ENCODE peak calls at places on chromosomes 1 and 21, in ten cellular contexts. C is activated CD8-positive, alpha-beta memory T cell treated with anti-CD3 and anti-CD28 coated beads for 1 hour; A is fibroblast of pulmonary artery; G is NCI-H2171 treated with DMSO at 0.1 percent for 48 hours; E is EL; V is HFFc6; Q is NCI-H510A treated with DMSO at 0.1 percent for 48 hours; Z is NCI-H1105; Y is K562; X is psoas muscle. F is an unnamed sample.

GRCh38 chr1:221699582-221700519 is 42.0 kb downstream of the DUSP10 start:
- DNase-seq in Z (no peak), Q (no peak), C (no peak), G (no peak), Y (no peak), E (peak; percentile 67), A (peak; percentile 25), X (no peak), V (peak; percentile 63), F (no peak)

GRCh38 chr1:76881726-76882125 is 14.4 kb downstream of the ST6GALNAC5 start:
- DNase-seq in E (peak; percentile 65), Z (no peak), Y (no peak), C (no peak), V (peak; percentile 5), Q (no peak), G (no peak), X (no peak), A (no peak), F (no peak)

GRCh38 chr1:25732821-25733220 is 67.2 kb upstream of the SELENON start:
- DNase-seq in V (no peak), A (no peak), E (no peak), Z (no peak), C (no peak), X (no peak), G (no peak), Y (no peak), Q (no peak), F (peak; percentile 29)

GRCh38 chr21:46325073-46325912 is 1.3 kb downstream of the PCNT start:
- DNase-seq in Y (peak; percentile 87), X (peak; percentile 68), V (peak; percentile 41), Z (peak; percentile 23), E (peak; percentile 54), A (peak; percentile 56), G (peak; percentile 66), C (peak; percentile 8), Q (peak; percentile 45), F (no peak)

GRCh38 chr1:84298336-84298687 is 3.2 kb upstream of the SAMD13 start:
- DNase-seq in A (peak; percentile 35), C (peak; percentile 10), E (peak; percentile 55), Z (peak; percentile 24), Y (peak; percentile 79), X (peak; percentile 83), G (peak; percentile 38), V (no peak), Q (peak; percentile 59), F (peak; percentile 82)

GRCh38 chr1:103514920-103515503 is 10.5 kb upstream of the RNPC3 start:
- DNase-seq in Q (peak; percentile 40), X (no peak), E (peak; percentile 63), Z (peak; percentile 32), V (peak; percentile 62), G (peak; percentile 35), A (peak; percentile 80), Y (peak; percentile 23), C (no peak), F (no peak)

GRCh38 chr21:41316200-41316599 is 401 bp upstream of the FAM3B start:
- DNase-seq in Y (no peak), C (no peak), G (no peak), V (no peak), A (no peak), Z (no peak), Q (no peak), X (no peak), E (no peak), F (no peak)

GRCh38 chr1:162145280-162145965 is 75.9 kb downstream of the NOS1AP start:
- DNase-seq in Y (no peak), A (no peak), X (no peak), C (no peak), Z (no peak), G (peak; percentile 38), E (no peak), Q (peak; percentile 70), V (no peak), F (no peak)

GRCh38 chr1:13749543-13750307 is 49.7 kb downstream of the PRDM2 start:
- DNase-seq in Z (no peak), Y (peak; percentile 78), Q (peak; percentile 78), V (peak; percentile 27), C (no peak), A (peak; percentile 52), X (peak; percentile 87), E (peak; percentile 57), G (peak; percentile 14), F (peak; percentile 93)

GRCh38 chr1:200535605-200536004 is 84.9 kb downstream of the KIF14 start:
- DNase-seq in Q (no peak), C (no peak), X (no peak), E (peak; percentile 25), V (peak; percentile 48), A (peak; percentile 17), G (peak; percentile 46), Y (peak; percentile 32), Z (no peak), F (no peak)

GRCh38 chr21:25639922-25640670 is 1.0 kb downstream of the JAM2 start:
- DNase-seq in Q (no peak), C (no peak), X (peak; percentile 65), Z (peak; percentile 1), A (no peak), V (no peak), G (peak; percentile 28), Y (no peak), E (peak; percentile 21), F (peak; percentile 78)

GRCh38 chr1:39509360-39510009 is 18.0 kb downstream of the BMP8A start:
- DNase-seq in G (no peak), E (peak; percentile 44), C (no peak), Y (no peak), X (peak; percentile 67), Z (no peak), Q (no peak), A (peak; percentile 64), V (no peak), F (peak; percentile 83)

GRCh38 chr1:12275370-12275769 is 45.5 kb downstream of the VPS13D start:
- DNase-seq in V (no peak), E (peak; percentile 23), A (peak; percentile 41), Z (no peak), C (peak; percentile 19), X (peak; percentile 64), Q (no peak), G (no peak), Y (peak; percentile 67), F (no peak)

GRCh38 chr21:25964009-25964408 is 206.6 kb downstream of the APP start:
- DNase-seq in X (no peak), Z (no peak), E (no peak), V (no peak), G (no peak), C (no peak), Q (no peak), Y (no peak), A (peak; percentile 56), F (no peak)

GRCh38 chr21:24456358-24456757 is 1150.9 kb downstream of the MRPL39 start:
- DNase-seq in Q (no peak), G (no peak), E (no peak), Z (no peak), Y (no peak), X (no peak), C (no peak), V (no peak), A (peak; percentile 2), F (no peak)

GRCh38 chr1:203765029-203765837 is at the start of gene LAX1:
- DNase-seq in Q (no peak), G (no peak), Y (no peak), X (no peak), C (peak; percentile 53), V (no peak), Z (no peak), E (no peak), A (no peak), F (no peak)

GRCh38 chr21:31857096-31857495 is 15.7 kb upstream of the HUNK start:
- DNase-seq in C (no peak), Q (no peak), X (no peak), G (no peak), A (no peak), E (no peak), Y (no peak), V (no peak), Z (no peak), F (no peak)

GRCh38 chr21:45432575-45433255 is 27.8 kb downstream of the COL18A1 start:
- DNase-seq in C (no peak), E (peak; percentile 14), G (no peak), X (no peak), Q (no peak), A (peak; percentile 51), Y (no peak), V (peak; percentile 41), Z (no peak), F (no peak)

GRCh38 chr1:98940680-98941079 is 64.0 kb downstream of the PLPPR5 start:
- DNase-seq in X (no peak), Q (no peak), Y (no peak), C (no peak), A (peak; percentile 45), G (no peak), V (peak; percentile 33), E (peak; percentile 83), Z (no peak), F (no peak)

GRCh38 chr1:10444248-10444647 is 5.6 kb upstream of the CORT start:
- DNase-seq in A (no peak), Z (no peak), X (no peak), E (no peak), Y (no peak), Q (no peak), G (no peak), C (no peak), V (no peak), F (no peak)

GRCh38 chr1:206655471-206655882 is 20.1 kb downstream of the DYRK3 start:
- DNase-seq in Y (no peak), V (no peak), A (no peak), X (no peak), G (peak; percentile 70), Z (peak; percentile 76), C (no peak), Q (no peak), E (no peak), F (no peak)

GRCh38 chr1:23422313-23422877 is 2.2 kb downstream of the TCEA3 start:
- DNase-seq in X (peak; percentile 80), Z (no peak), C (no peak), A (peak; percentile 82), E (peak; percentile 80), Y (peak; percentile 82), V (peak; percentile 47), Q (peak; percentile 55), G (no peak), F (peak; percentile 93)

GRCh38 chr1:234772345-234773147 is 162.6 kb upstream of the IRF2BP2 start:
- DNase-seq in A (peak; percentile 98), Y (peak; percentile 80), Z (no peak), X (peak; percentile 87), Q (peak; percentile 57), G (peak; percentile 93), V (peak; percentile 99), C (peak; percentile 71), E (peak; percentile 100), F (peak; percentile 88)

GRCh38 chr21:45299864-45300785 is 12.4 kb upstream of the POFUT2 start:
- DNase-seq in V (no peak), Y (no peak), Z (no peak), G (no peak), A (peak; percentile 81), X (peak; percentile 40), E (peak; percentile 73), Q (no peak), C (no peak), F (no peak)

GRCh38 chr1:66752000-66752592 is at the start of gene DYNLT5:
- DNase-seq in Q (no peak), E (peak; percentile 72), G (no peak), Y (no peak), X (peak; percentile 72), Z (no peak), V (peak; percentile 56), C (no peak), A (peak; percentile 68), F (peak; percentile 91)

GRCh38 chr1:161956097-161956496 is 67.6 kb downstream of the OLFML2B start:
- DNase-seq in V (peak; percentile 89), A (peak; percentile 20), Q (no peak), E (peak; percentile 75), Y (no peak), G (no peak), C (no peak), Z (no peak), X (no peak), F (no peak)